ENCODE peak calls at places on chromosomes 4 and X, in eight cellular contexts. C, A, J, S, Z, P, I and V are unnamed samples.

GRCh38 chr4:163256680-163257343 is 75.6 kb downstream of the NPY1R start:
- DNase-seq in P (no peak), S (no peak), J (no peak), Z (no peak), A (no peak), I (no peak), C (no peak), V (no peak)

GRCh38 chr4:42954925-42955669 is 62.6 kb downstream of the GRXCR1 start:
- DNase-seq in C (no peak), P (no peak), Z (no peak), J (no peak), S (no peak), A (no peak), I (no peak), V (no peak)

GRCh38 chr4:137359691-137360315 is 172.5 kb downstream of the PCDH18 start:
- DNase-seq in C (no peak), I (peak; percentile 86), P (no peak), Z (no peak), J (no peak), S (no peak), A (peak; percentile 35), V (no peak)

GRCh38 chrX:43688586-43688985 is 32.5 kb downstream of the MAOA start:
- DNase-seq in I (no peak), C (no peak), P (no peak), S (no peak), J (no peak), A (no peak), Z (no peak), V (no peak)

GRCh38 chr4:11469900-11470708 is 41.4 kb upstream of the HS3ST1 start:
- DNase-seq in A (no peak), I (no peak), Z (no peak), C (no peak), J (no peak), S (no peak), P (no peak), V (no peak)

GRCh38 chr4:8457646-8458045 is 17.1 kb downstream of the TRMT44 start:
- DNase-seq in J (no peak), Z (no peak), C (no peak), P (no peak), A (no peak), S (peak; percentile 13), I (no peak), V (no peak)

GRCh38 chr4:4667643-4668081 is 125.8 kb upstream of the STX18 start:
- DNase-seq in S (no peak), C (no peak), A (no peak), P (no peak), Z (no peak), I (no peak), J (peak; percentile 44), V (no peak)

GRCh38 chr4:10381146-10381545 is 76.1 kb downstream of the ZNF518B start:
- DNase-seq in S (no peak), P (no peak), A (no peak), J (no peak), I (no peak), Z (no peak), C (no peak), V (no peak)

GRCh38 chrX:8927066-8927465 is 106.9 kb downstream of the FAM9B start:
- DNase-seq in Z (no peak), S (no peak), P (no peak), J (no peak), A (no peak), I (no peak), C (no peak), V (no peak)

GRCh38 chrX:63764946-63765345 is 20.1 kb downstream of the ARHGEF9 start:
- DNase-seq in A (peak; percentile 34), S (no peak), C (no peak), Z (no peak), J (no peak), I (no peak), P (no peak), V (no peak)

GRCh38 chr4:8664976-8665375 is 72.4 kb downstream of the CPZ start:
- DNase-seq in I (no peak), P (no peak), A (no peak), J (peak; percentile 70), S (no peak), C (no peak), Z (no peak), V (no peak)

GRCh38 chr4:33974270-33974669 is 2270.0 kb downstream of the ARAP2 start:
- DNase-seq in A (no peak), I (no peak), Z (no peak), J (no peak), S (no peak), P (no peak), C (no peak), V (no peak)